ENCODE peak calls at places on chromosomes 1 and 21, in seven cellular contexts. One of them, this sample, is unnamed.

GRCh38 chr1:33418811-33419210 is 12.1 kb downstream of the PHC2 start:
- DNase-seq in renal cortical epithelial cell: no peak
- DNase-seq in HTR-8/SVneo: no peak
- DNase-seq in colonic mucosa: no peak
- DNase-seq in Caki2: no peak
- DNase-seq in body of pancreas: no peak
- DNase-seq in putamen: no peak
- DNase-seq in this sample: no peak

GRCh38 chr1:114803001-114803400 is 22.5 kb upstream of the SIKE1 start:
- DNase-seq in putamen: no peak
- DNase-seq in Caki2: peak
- DNase-seq in body of pancreas: no peak
- DNase-seq in HTR-8/SVneo: no peak
- DNase-seq in colonic mucosa: no peak
- DNase-seq in renal cortical epithelial cell: peak
- DNase-seq in this sample: peak

GRCh38 chr1:54290443-54291184 is 90.6 kb downstream of the MRPL37 start:
- DNase-seq in body of pancreas: peak
- DNase-seq in colonic mucosa: no peak
- DNase-seq in putamen: no peak
- DNase-seq in HTR-8/SVneo: no peak
- DNase-seq in Caki2: no peak
- DNase-seq in renal cortical epithelial cell: peak
- DNase-seq in this sample: no peak

GRCh38 chr1:233677690-233678354 is 63.9 kb downstream of the KCNK1 start:
- DNase-seq in putamen: no peak
- DNase-seq in body of pancreas: no peak
- DNase-seq in colonic mucosa: no peak
- DNase-seq in renal cortical epithelial cell: no peak
- DNase-seq in HTR-8/SVneo: no peak
- DNase-seq in Caki2: no peak
- DNase-seq in this sample: no peak

GRCh38 chr1:47188901-47189785 is 693 bp downstream of the PDZK1IP1 start:
- DNase-seq in Caki2: no peak
- DNase-seq in colonic mucosa: peak
- DNase-seq in body of pancreas: no peak
- DNase-seq in HTR-8/SVneo: no peak
- DNase-seq in renal cortical epithelial cell: no peak
- DNase-seq in putamen: no peak
- DNase-seq in this sample: no peak

GRCh38 chr1:76005755-76006154 is 68.8 kb upstream of the ST6GALNAC3 start:
- DNase-seq in Caki2: no peak
- DNase-seq in colonic mucosa: no peak
- DNase-seq in body of pancreas: no peak
- DNase-seq in HTR-8/SVneo: no peak
- DNase-seq in putamen: no peak
- DNase-seq in renal cortical epithelial cell: no peak
- DNase-seq in this sample: no peak

GRCh38 chr1:91440845-91441244 is 36.2 kb upstream of the HFM1 start:
- DNase-seq in colonic mucosa: no peak
- DNase-seq in HTR-8/SVneo: no peak
- DNase-seq in body of pancreas: no peak
- DNase-seq in renal cortical epithelial cell: peak
- DNase-seq in Caki2: no peak
- DNase-seq in putamen: no peak
- DNase-seq in this sample: no peak

GRCh38 chr1:201305815-201306214 is 22.5 kb downstream of the PKP1 start:
- DNase-seq in renal cortical epithelial cell: no peak
- DNase-seq in body of pancreas: no peak
- DNase-seq in putamen: no peak
- DNase-seq in colonic mucosa: no peak
- DNase-seq in HTR-8/SVneo: no peak
- DNase-seq in Caki2: no peak
- DNase-seq in this sample: no peak

GRCh38 chr21:43719748-43720538 is 1.0 kb downstream of the PDXK start:
- DNase-seq in body of pancreas: peak
- DNase-seq in renal cortical epithelial cell: no peak
- DNase-seq in colonic mucosa: no peak
- DNase-seq in putamen: no peak
- DNase-seq in Caki2: no peak
- DNase-seq in HTR-8/SVneo: no peak
- DNase-seq in this sample: no peak

GRCh38 chr1:112938188-112938587 is 17.8 kb downstream of the SLC16A1 start:
- DNase-seq in HTR-8/SVneo: no peak
- DNase-seq in Caki2: no peak
- DNase-seq in colonic mucosa: no peak
- DNase-seq in body of pancreas: no peak
- DNase-seq in putamen: no peak
- DNase-seq in renal cortical epithelial cell: peak
- DNase-seq in this sample: no peak

GRCh38 chr1:72062584-72062983 is 219.8 kb downstream of the NEGR1 start:
- DNase-seq in putamen: no peak
- DNase-seq in renal cortical epithelial cell: peak
- DNase-seq in body of pancreas: no peak
- DNase-seq in colonic mucosa: no peak
- DNase-seq in Caki2: no peak
- DNase-seq in HTR-8/SVneo: no peak
- DNase-seq in this sample: no peak

GRCh38 chr1:155255243-155256100 is at the start of gene ENTREP3:
- DNase-seq in HTR-8/SVneo: peak
- DNase-seq in renal cortical epithelial cell: peak
- DNase-seq in putamen: peak
- DNase-seq in colonic mucosa: peak
- DNase-seq in Caki2: peak
- DNase-seq in body of pancreas: peak
- DNase-seq in this sample: peak

GRCh38 chr1:67464741-67465140 is 34.5 kb upstream of the SERBP1 start:
- DNase-seq in Caki2: no peak
- DNase-seq in body of pancreas: no peak
- DNase-seq in putamen: no peak
- DNase-seq in colonic mucosa: no peak
- DNase-seq in HTR-8/SVneo: no peak
- DNase-seq in renal cortical epithelial cell: no peak
- DNase-seq in this sample: no peak

GRCh38 chr1:89454845-89455521 is 69.6 kb upstream of the LRRC8B start:
- DNase-seq in colonic mucosa: peak
- DNase-seq in Caki2: peak
- DNase-seq in body of pancreas: peak
- DNase-seq in HTR-8/SVneo: peak
- DNase-seq in putamen: peak
- DNase-seq in renal cortical epithelial cell: peak
- DNase-seq in this sample: peak

GRCh38 chr1:90716552-90717355 is at the start of gene BARHL2:
- DNase-seq in HTR-8/SVneo: no peak
- DNase-seq in putamen: no peak
- DNase-seq in Caki2: no peak
- DNase-seq in renal cortical epithelial cell: no peak
- DNase-seq in body of pancreas: no peak
- DNase-seq in colonic mucosa: no peak
- DNase-seq in this sample: no peak

GRCh38 chr1:18203645-18204044 is 96.0 kb downstream of the IGSF21 start:
- DNase-seq in body of pancreas: no peak
- DNase-seq in renal cortical epithelial cell: no peak
- DNase-seq in Caki2: no peak
- DNase-seq in putamen: no peak
- DNase-seq in HTR-8/SVneo: no peak
- DNase-seq in colonic mucosa: no peak
- DNase-seq in this sample: no peak

GRCh38 chr1:54798769-54799641 is 2.1 kb downstream of the TTC22 start:
- DNase-seq in renal cortical epithelial cell: peak
- DNase-seq in HTR-8/SVneo: no peak
- DNase-seq in body of pancreas: peak
- DNase-seq in colonic mucosa: peak
- DNase-seq in Caki2: peak
- DNase-seq in putamen: no peak
- DNase-seq in this sample: no peak

GRCh38 chr1:168687796-168688195 is 41.2 kb downstream of the DPT start:
- DNase-seq in putamen: no peak
- DNase-seq in HTR-8/SVneo: no peak
- DNase-seq in Caki2: no peak
- DNase-seq in renal cortical epithelial cell: no peak
- DNase-seq in body of pancreas: no peak
- DNase-seq in colonic mucosa: no peak
- DNase-seq in this sample: no peak

GRCh38 chr1:110084226-110085078 is 14.0 kb upstream of the ALX3 start:
- DNase-seq in body of pancreas: peak
- DNase-seq in Caki2: no peak
- DNase-seq in renal cortical epithelial cell: no peak
- DNase-seq in HTR-8/SVneo: no peak
- DNase-seq in putamen: no peak
- DNase-seq in colonic mucosa: peak
- DNase-seq in this sample: no peak

GRCh38 chr1:26286064-26286416 is 6.2 kb downstream of the SH3BGRL3 start:
- DNase-seq in renal cortical epithelial cell: no peak
- DNase-seq in body of pancreas: no peak
- DNase-seq in HTR-8/SVneo: no peak
- DNase-seq in colonic mucosa: no peak
- DNase-seq in putamen: no peak
- DNase-seq in Caki2: no peak
- DNase-seq in this sample: no peak